ENCODE peak calls at places on chromosomes 12 and 14, in four cellular contexts. N, G, I and S are unnamed samples.

GRCh38 chr14:23071244-23071974 is 14.1 kb upstream of the CDH24 start:
- DNase-seq in N (no peak), G (peak; percentile 90), I (peak; percentile 89), S (peak; percentile 89)

GRCh38 chr12:51391047-51391837 is at the start of gene GALNT6:
- DNase-seq in N (peak; percentile 46), G (peak; percentile 50), I (peak; percentile 61), S (peak; percentile 86)

GRCh38 chr12:123363743-123364531 is 710 bp downstream of the SBNO1 start:
- DNase-seq in N (no peak), G (peak; percentile 22), I (peak; percentile 47), S (peak; percentile 42)

GRCh38 chr12:123063535-123063934 is 83.1 kb downstream of the ARL6IP4 start:
- DNase-seq in N (peak; percentile 22), G (peak; percentile 34), I (no peak), S (peak; percentile 36)

GRCh38 chr12:92621312-92621711 is 81.5 kb upstream of the PLEKHG7 start:
- DNase-seq in N (no peak), G (no peak), I (no peak), S (no peak)

GRCh38 chr12:117033382-117034045 is 65.7 kb downstream of the TESC start:
- DNase-seq in N (no peak), G (peak; percentile 3), I (peak; percentile 33), S (no peak)

GRCh38 chr12:34048714-34049113 is 26.4 kb downstream of the ALG10 start:
- DNase-seq in N (no peak), G (no peak), I (no peak), S (no peak)

GRCh38 chr12:98578392-98578791 is 15.1 kb upstream of the SLC25A3 start:
- DNase-seq in N (no peak), G (no peak), I (no peak), S (no peak)

GRCh38 chr12:7142057-7142644 is 12.0 kb downstream of the CLSTN3 start:
- DNase-seq in N (peak; percentile 62), G (peak; percentile 46), I (no peak), S (peak; percentile 65)

GRCh38 chr14:91911474-91912032 is 35.9 kb downstream of the FBLN5 start:
- DNase-seq in N (peak; percentile 51), G (peak; percentile 59), I (peak; percentile 49), S (peak; percentile 56)

GRCh38 chr14:82309199-82309598 is 775.5 kb upstream of the SEL1L start:
- DNase-seq in N (no peak), G (no peak), I (no peak), S (no peak)

GRCh38 chr12:121905746-121906145 is 12.6 kb upstream of the CFAP251 start:
- DNase-seq in N (no peak), G (no peak), I (no peak), S (no peak)

GRCh38 chr14:20624495-20625070 is 16.9 kb downstream of the OR6S1 start:
- DNase-seq in N (no peak), G (peak; percentile 83), I (peak; percentile 87), S (no peak)

GRCh38 chr12:42801271-42801670 is 211.7 kb upstream of the PRICKLE1 start:
- DNase-seq in N (no peak), G (no peak), I (no peak), S (no peak)

GRCh38 chr12:56635539-56636117 is 5.5 kb upstream of the BAZ2A start:
- DNase-seq in N (no peak), G (no peak), I (no peak), S (peak; percentile 61)

GRCh38 chr12:89856431-89856830 is 147.8 kb upstream of the ATP2B1 start:
- DNase-seq in N (peak; percentile 78), G (peak; percentile 28), I (no peak), S (no peak)